ENCODE peak calls at places on chromosome 6, in eight cellular contexts. One of them, this sample, is unnamed.

GRCh38 chr6:137798846-137799245 is 68.2 kb upstream of the TNFAIP3 start:
- DNase-seq in WERI-Rb-1: no peak
- DNase-seq in cardiac muscle cell: no peak
- DNase-seq in fibroblast of lung: no peak
- DNase-seq in breast epithelium: no peak
- DNase-seq in hepatocyte: no peak
- DNase-seq in heart left ventricle: no peak
- DNase-seq in BE2C: no peak
- DNase-seq in this sample: no peak

GRCh38 chr6:140909620-140910019 is 1223.1 kb upstream of the GJE1 start:
- DNase-seq in WERI-Rb-1: no peak
- DNase-seq in cardiac muscle cell: no peak
- DNase-seq in fibroblast of lung: peak; percentile 31
- DNase-seq in breast epithelium: no peak
- DNase-seq in hepatocyte: no peak
- DNase-seq in heart left ventricle: no peak
- DNase-seq in BE2C: no peak
- DNase-seq in this sample: no peak

GRCh38 chr6:4518506-4518905 is 257.7 kb upstream of the CDYL start:
- DNase-seq in WERI-Rb-1: no peak
- DNase-seq in cardiac muscle cell: peak; percentile 25
- DNase-seq in fibroblast of lung: peak; percentile 44
- DNase-seq in breast epithelium: no peak
- DNase-seq in hepatocyte: peak; percentile 71
- DNase-seq in heart left ventricle: no peak
- DNase-seq in BE2C: no peak
- DNase-seq in this sample: no peak

GRCh38 chr6:105015482-105015881 is 58.6 kb downstream of the LIN28B start:
- DNase-seq in WERI-Rb-1: no peak
- DNase-seq in cardiac muscle cell: peak; percentile 19
- DNase-seq in fibroblast of lung: peak; percentile 34
- DNase-seq in breast epithelium: no peak
- DNase-seq in hepatocyte: no peak
- DNase-seq in heart left ventricle: no peak
- DNase-seq in BE2C: no peak
- DNase-seq in this sample: no peak

GRCh38 chr6:15962449-15962764 is 166.5 kb upstream of the MYLIP start:
- DNase-seq in WERI-Rb-1: no peak
- DNase-seq in cardiac muscle cell: peak; percentile 95
- DNase-seq in fibroblast of lung: peak; percentile 63
- DNase-seq in breast epithelium: no peak
- DNase-seq in hepatocyte: no peak
- DNase-seq in heart left ventricle: no peak
- DNase-seq in BE2C: no peak
- DNase-seq in this sample: no peak

GRCh38 chr6:136920858-136921520 is 1.1 kb upstream of the SLC35D3 start:
- DNase-seq in WERI-Rb-1: peak; percentile 19
- DNase-seq in cardiac muscle cell: peak; percentile 21
- DNase-seq in fibroblast of lung: peak; percentile 15
- DNase-seq in breast epithelium: no peak
- DNase-seq in hepatocyte: peak; percentile 12
- DNase-seq in heart left ventricle: no peak
- DNase-seq in BE2C: peak; percentile 18
- DNase-seq in this sample: no peak

GRCh38 chr6:34531580-34532201 is 24.4 kb downstream of the SPDEF start:
- DNase-seq in WERI-Rb-1: peak; percentile 54
- DNase-seq in cardiac muscle cell: peak; percentile 82
- DNase-seq in fibroblast of lung: peak; percentile 33
- DNase-seq in breast epithelium: peak; percentile 79
- DNase-seq in hepatocyte: no peak
- DNase-seq in heart left ventricle: peak; percentile 43
- DNase-seq in BE2C: peak; percentile 57
- DNase-seq in this sample: peak; percentile 55

GRCh38 chr6:118639054-118639964 is 12.1 kb downstream of the CEP85L start:
- DNase-seq in WERI-Rb-1: no peak
- DNase-seq in cardiac muscle cell: no peak
- DNase-seq in fibroblast of lung: no peak
- DNase-seq in breast epithelium: no peak
- DNase-seq in hepatocyte: no peak
- DNase-seq in heart left ventricle: no peak
- DNase-seq in BE2C: no peak
- DNase-seq in this sample: no peak

GRCh38 chr6:142871910-142872331 is 73.1 kb downstream of the HIVEP2 start:
- DNase-seq in WERI-Rb-1: no peak
- DNase-seq in cardiac muscle cell: peak; percentile 93
- DNase-seq in fibroblast of lung: peak; percentile 84
- DNase-seq in breast epithelium: peak; percentile 63
- DNase-seq in hepatocyte: peak; percentile 60
- DNase-seq in heart left ventricle: peak; percentile 47
- DNase-seq in BE2C: no peak
- DNase-seq in this sample: no peak

GRCh38 chr6:24547243-24547642 is 52.5 kb downstream of the ALDH5A1 start:
- DNase-seq in WERI-Rb-1: no peak
- DNase-seq in cardiac muscle cell: peak; percentile 8
- DNase-seq in fibroblast of lung: no peak
- DNase-seq in breast epithelium: no peak
- DNase-seq in hepatocyte: peak; percentile 37
- DNase-seq in heart left ventricle: no peak
- DNase-seq in BE2C: peak; percentile 20
- DNase-seq in this sample: no peak

GRCh38 chr6:42390228-42390934 is 61.3 kb downstream of the TRERF1 start:
- DNase-seq in WERI-Rb-1: no peak
- DNase-seq in cardiac muscle cell: no peak
- DNase-seq in fibroblast of lung: no peak
- DNase-seq in breast epithelium: no peak
- DNase-seq in hepatocyte: no peak
- DNase-seq in heart left ventricle: no peak
- DNase-seq in BE2C: no peak
- DNase-seq in this sample: no peak

GRCh38 chr6:118712955-118713354 is 61.6 kb upstream of the CEP85L start:
- DNase-seq in WERI-Rb-1: no peak
- DNase-seq in cardiac muscle cell: peak; percentile 53
- DNase-seq in fibroblast of lung: peak; percentile 12
- DNase-seq in breast epithelium: no peak
- DNase-seq in hepatocyte: no peak
- DNase-seq in heart left ventricle: no peak
- DNase-seq in BE2C: no peak
- DNase-seq in this sample: no peak

GRCh38 chr6:160934157-160934556 is 57.4 kb upstream of the MAP3K4 start:
- DNase-seq in WERI-Rb-1: no peak
- DNase-seq in cardiac muscle cell: no peak
- DNase-seq in fibroblast of lung: no peak
- DNase-seq in breast epithelium: no peak
- DNase-seq in hepatocyte: no peak
- DNase-seq in heart left ventricle: no peak
- DNase-seq in BE2C: no peak
- DNase-seq in this sample: no peak

DNA sequence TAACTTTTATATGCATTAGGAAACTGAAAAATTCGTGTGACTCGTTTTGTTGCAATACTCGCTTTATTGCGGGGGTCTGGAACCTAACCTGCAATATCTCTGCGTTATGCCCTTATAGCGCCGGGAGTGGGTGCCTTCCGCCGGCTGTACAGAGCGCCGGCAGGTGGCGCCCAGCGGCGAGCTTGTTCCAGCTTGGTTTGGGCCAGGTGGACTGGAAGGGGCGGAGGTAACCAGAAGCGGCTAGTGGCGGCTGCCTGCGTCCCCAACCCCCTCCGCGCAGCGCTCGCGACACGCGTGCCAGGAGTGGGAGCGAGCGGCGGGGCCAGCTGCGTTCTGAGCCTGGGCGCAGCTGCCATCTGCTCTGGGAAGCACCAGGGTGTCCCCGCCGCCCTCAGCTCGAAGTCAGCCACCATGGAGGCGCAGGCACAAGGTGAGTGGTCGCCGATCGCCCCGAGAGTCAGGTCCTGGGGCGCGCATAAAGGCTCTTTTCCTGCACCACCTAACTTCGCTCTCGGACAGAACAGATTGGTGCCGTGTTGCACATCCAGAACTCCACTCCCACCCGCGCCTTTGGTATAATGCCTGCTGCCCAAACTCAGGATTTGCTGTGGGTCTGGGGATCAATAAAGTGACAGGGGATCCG is at the start of gene TPD52L1:
- DNase-seq in WERI-Rb-1: peak; percentile 19
- DNase-seq in cardiac muscle cell: peak; percentile 69
- DNase-seq in fibroblast of lung: peak; percentile 61
- DNase-seq in breast epithelium: peak; percentile 79
- DNase-seq in hepatocyte: peak; percentile 93
- DNase-seq in heart left ventricle: peak; percentile 85
- DNase-seq in BE2C: peak; percentile 79
- DNase-seq in this sample: peak; percentile 83
- H3K27me3 ChIP-seq in WERI-Rb-1: no peaks in the 10 kb centered on the region
- H3K27me3 ChIP-seq in cardiac muscle cell: peaks cover 6% of the 10 kb centered on the region
- H3K27me3 ChIP-seq in fibroblast of lung: no peaks in the 10 kb centered on the region
- H3K27me3 ChIP-seq in breast epithelium: no peaks in the 10 kb centered on the region
- H3K27me3 ChIP-seq in hepatocyte: no peaks in the 10 kb centered on the region
- H3K27me3 ChIP-seq in heart left ventricle: no peaks in the 10 kb centered on the region
- H3K27me3 ChIP-seq in BE2C: peaks cover 29% of the 10 kb centered on the region
- H3K27me3 ChIP-seq in this sample: no peaks in the 10 kb centered on the region

GRCh38 chr6:45199554-45199953 is 128.6 kb upstream of the RUNX2 start:
- DNase-seq in WERI-Rb-1: no peak
- DNase-seq in cardiac muscle cell: no peak
- DNase-seq in fibroblast of lung: no peak
- DNase-seq in breast epithelium: no peak
- DNase-seq in hepatocyte: no peak
- DNase-seq in heart left ventricle: no peak
- DNase-seq in BE2C: no peak
- DNase-seq in this sample: no peak
- H3K9me3 ChIP-seq in WERI-Rb-1: no peaks in the 10 kb centered on the region
- H3K9me3 ChIP-seq in cardiac muscle cell: no peaks in the 10 kb centered on the region
- H3K9me3 ChIP-seq in fibroblast of lung: no peaks in the 10 kb centered on the region
- H3K9me3 ChIP-seq in breast epithelium: no peaks in the 10 kb centered on the region
- H3K9me3 ChIP-seq in hepatocyte: no peaks in the 10 kb centered on the region
- H3K9me3 ChIP-seq in heart left ventricle: no peaks in the 10 kb centered on the region
- H3K9me3 ChIP-seq in BE2C: no peaks in the 10 kb centered on the region
- H3K9me3 ChIP-seq in this sample: no peaks in the 10 kb centered on the region

DNA sequence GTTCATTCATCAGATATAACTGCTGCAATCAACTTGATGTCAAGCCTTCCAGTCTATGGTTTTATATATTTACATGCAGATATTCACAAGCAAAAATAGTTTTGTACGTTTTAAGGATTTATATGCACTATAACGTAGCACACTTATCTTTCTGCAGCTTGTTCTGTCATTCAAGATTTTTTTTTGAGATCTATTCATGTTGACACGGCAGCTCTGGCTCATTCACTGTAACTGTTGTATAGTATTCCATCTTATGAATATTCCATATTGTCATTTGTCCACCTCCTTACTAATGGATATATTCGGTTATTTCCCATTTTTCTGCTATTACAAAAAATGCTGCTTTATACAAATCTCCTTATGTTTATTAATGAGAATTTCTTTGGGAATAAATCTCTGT is 13.2 kb downstream of the ELOVL2 start:
- DNase-seq in WERI-Rb-1: no peak
- DNase-seq in cardiac muscle cell: no peak
- DNase-seq in fibroblast of lung: no peak
- DNase-seq in breast epithelium: no peak
- DNase-seq in hepatocyte: no peak
- DNase-seq in heart left ventricle: no peak
- DNase-seq in BE2C: no peak
- DNase-seq in this sample: no peak
- H3K27me3 ChIP-seq in WERI-Rb-1: no peaks in the 10 kb centered on the region
- H3K27me3 ChIP-seq in cardiac muscle cell: no peaks in the 10 kb centered on the region
- H3K27me3 ChIP-seq in fibroblast of lung: no peaks in the 10 kb centered on the region
- H3K27me3 ChIP-seq in breast epithelium: no peaks in the 10 kb centered on the region
- H3K27me3 ChIP-seq in hepatocyte: no peaks in the 10 kb centered on the region
- H3K27me3 ChIP-seq in heart left ventricle: peaks cover 9% of the 10 kb centered on the region
- H3K27me3 ChIP-seq in BE2C: peaks cover 6% of the 10 kb centered on the region
- H3K27me3 ChIP-seq in this sample: no peaks in the 10 kb centered on the region

GRCh38 chr6:159313023-159313422 is 143.8 kb downstream of the FNDC1 start:
- DNase-seq in WERI-Rb-1: no peak
- DNase-seq in cardiac muscle cell: no peak
- DNase-seq in fibroblast of lung: no peak
- DNase-seq in breast epithelium: no peak
- DNase-seq in hepatocyte: no peak
- DNase-seq in heart left ventricle: no peak
- DNase-seq in BE2C: no peak
- DNase-seq in this sample: no peak
- H3K9me3 ChIP-seq in WERI-Rb-1: no peaks in the 10 kb centered on the region
- H3K9me3 ChIP-seq in cardiac muscle cell: no peaks in the 10 kb centered on the region
- H3K9me3 ChIP-seq in fibroblast of lung: no peaks in the 10 kb centered on the region
- H3K9me3 ChIP-seq in breast epithelium: no peaks in the 10 kb centered on the region
- H3K9me3 ChIP-seq in hepatocyte: no peaks in the 10 kb centered on the region
- H3K9me3 ChIP-seq in heart left ventricle: no peaks in the 10 kb centered on the region
- H3K9me3 ChIP-seq in BE2C: no peaks in the 10 kb centered on the region
- H3K9me3 ChIP-seq in this sample: no peaks in the 10 kb centered on the region

DNA sequence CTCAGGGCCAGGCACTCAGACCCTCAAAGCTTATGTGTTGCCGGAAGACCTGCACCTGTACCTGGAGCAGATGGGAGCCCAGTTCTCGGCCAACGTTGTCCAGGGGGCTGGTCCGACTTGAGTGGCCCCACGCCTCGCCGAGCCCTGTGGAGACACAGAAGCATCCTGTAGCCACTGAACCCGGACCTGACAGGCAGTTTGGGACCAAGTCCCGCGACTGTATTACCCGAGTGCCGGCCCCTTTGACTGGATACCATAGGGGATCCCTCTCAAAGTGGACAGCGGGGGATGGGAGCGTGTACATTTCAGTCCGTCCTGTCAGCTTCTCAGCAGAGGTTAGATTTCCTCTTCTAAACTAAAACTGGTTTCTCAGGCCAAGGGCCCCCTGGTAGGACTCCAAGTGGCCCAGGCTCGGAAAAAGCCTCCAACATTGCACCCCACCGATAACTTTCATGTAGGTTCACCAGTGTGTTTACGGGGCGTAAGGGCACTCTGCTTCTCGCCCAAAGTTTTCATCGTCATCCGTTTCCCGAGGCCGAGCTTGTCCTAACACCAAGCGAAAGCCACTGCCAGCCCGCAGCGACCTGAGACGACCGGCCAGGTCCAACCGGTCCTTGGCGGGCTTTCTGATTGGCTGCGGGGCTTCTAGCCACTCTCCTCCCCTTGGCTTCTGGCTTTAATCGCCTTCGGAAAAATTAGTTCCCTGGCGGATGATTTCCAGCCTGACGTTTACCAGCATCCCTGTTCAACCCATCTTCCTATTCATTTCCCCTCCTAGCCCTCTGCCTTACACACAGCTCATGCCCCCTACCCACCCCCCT is 10.8 kb downstream of the SIM1 start:
- DNase-seq in WERI-Rb-1: no peak
- DNase-seq in cardiac muscle cell: no peak
- DNase-seq in fibroblast of lung: no peak
- DNase-seq in breast epithelium: peak; percentile 27
- DNase-seq in hepatocyte: no peak
- DNase-seq in heart left ventricle: no peak
- DNase-seq in BE2C: peak; percentile 29
- DNase-seq in this sample: no peak
- H3K27me3 ChIP-seq in WERI-Rb-1: peaks cover 22% of the 10 kb centered on the region
- H3K27me3 ChIP-seq in cardiac muscle cell: peaks cover 100% of the 10 kb centered on the region
- H3K27me3 ChIP-seq in fibroblast of lung: peaks cover 95% of the 10 kb centered on the region
- H3K27me3 ChIP-seq in breast epithelium: peaks cover 87% of the 10 kb centered on the region
- H3K27me3 ChIP-seq in hepatocyte: peaks cover 98% of the 10 kb centered on the region
- H3K27me3 ChIP-seq in heart left ventricle: peaks cover 98% of the 10 kb centered on the region
- H3K27me3 ChIP-seq in BE2C: peaks cover 99% of the 10 kb centered on the region
- H3K27me3 ChIP-seq in this sample: peaks cover 43% of the 10 kb centered on the region